ENCODE peak calls at places on chromosomes 16 and 17, in eight cellular contexts. T, W, N, H, I, J, A and P are unnamed samples.
A peak's percentile ranks its signal among the peaks of the same experiment; 100 is the strongest.

GRCh38 chr16:20617271-20617670 is 41.1 kb upstream of the ACSM2B start:
- DNase-seq in H (no peak), J (no peak), N (no peak), T (no peak), I (no peak), A (no peak), W (no peak), P (no peak)

GRCh38 chr17:77494664-77495435 is 354.1 kb downstream of the SEC14L1 start:
- DNase-seq in T (peak; percentile 70), N (no peak), I (peak; percentile 4), A (peak; percentile 50), H (peak; percentile 88), W (peak; percentile 30), J (peak; percentile 42), P (peak; percentile 66)

GRCh38 chr16:3538222-3538621 is 37.4 kb downstream of the CLUAP1 start:
- DNase-seq in J (no peak), N (no peak), T (no peak), A (no peak), I (no peak), W (no peak), H (no peak), P (no peak)

GRCh38 chr16:67613808-67614207 is 31.1 kb upstream of the CARMIL2 start:
- DNase-seq in N (no peak), I (no peak), T (no peak), H (no peak), W (no peak), A (no peak), J (no peak), P (no peak)

GRCh38 chr16:11542069-11542775 is 44.5 kb downstream of the LITAF start:
- DNase-seq in N (no peak), I (no peak), W (no peak), T (no peak), J (no peak), H (no peak), A (no peak), P (no peak)

GRCh38 chr17:58352843-58353719 is 1.1 kb upstream of the SUPT4H1 start:
- DNase-seq in I (no peak), J (no peak), H (peak; percentile 41), A (no peak), T (peak; percentile 14), W (no peak), N (no peak), P (no peak)

GRCh38 chr16:86515780-86516617 is 5.7 kb downstream of the FOXF1 start:
- DNase-seq in J (no peak), N (no peak), A (no peak), T (no peak), W (no peak), I (no peak), H (no peak), P (no peak)

GRCh38 chr16:57834936-57835335 is 32.6 kb upstream of the KIFC3 start:
- DNase-seq in J (no peak), I (no peak), N (peak; percentile 26), A (no peak), T (no peak), H (no peak), W (no peak), P (no peak)

GRCh38 chr16:85750827-85751641 is at the start of gene C16orf74:
- DNase-seq in J (no peak), I (no peak), N (peak; percentile 71), H (peak; percentile 83), W (no peak), A (no peak), T (no peak), P (no peak)

GRCh38 chr16:4426021-4426684 is 485 bp downstream of the DNAJA3 start:
- DNase-seq in J (no peak), A (no peak), T (no peak), I (no peak), H (no peak), N (no peak), W (no peak), P (no peak)

GRCh38 chr17:74998783-74999182 is 11.4 kb downstream of the CDR2L start:
- DNase-seq in I (no peak), T (no peak), N (no peak), H (no peak), A (no peak), W (no peak), J (no peak), P (no peak)

GRCh38 chr16:56332464-56333079 is 92.8 kb downstream of the AMFR start:
- DNase-seq in N (peak; percentile 67), A (no peak), J (no peak), I (no peak), T (no peak), H (peak; percentile 71), W (peak; percentile 65), P (no peak)

GRCh38 chr17:21380659-21381058 is 4.5 kb downstream of the KCNJ12 start:
- DNase-seq in N (no peak), I (no peak), A (no peak), H (no peak), W (no peak), T (no peak), J (no peak), P (no peak)

GRCh38 chr17:65514082-65514481 is 47.4 kb downstream of the AXIN2 start:
- DNase-seq in N (peak; percentile 68), W (no peak), T (no peak), I (peak; percentile 4), H (no peak), A (no peak), J (no peak), P (no peak)

GRCh38 chr17:28133562-28133970 is 91.1 kb downstream of the NLK start:
- DNase-seq in A (no peak), T (no peak), H (no peak), I (peak; percentile 41), J (no peak), W (peak; percentile 73), N (peak; percentile 27), P (no peak)

GRCh38 chr17:44105483-44105882 is 18.0 kb downstream of the HDAC5 start:
- DNase-seq in T (no peak), I (no peak), A (no peak), W (no peak), H (no peak), N (no peak), J (no peak), P (no peak)

GRCh38 chr17:50076591-50077235 is 18.4 kb upstream of the PDK2 start:
- DNase-seq in T (no peak), W (no peak), H (no peak), N (no peak), A (no peak), I (no peak), J (no peak), P (no peak)

GRCh38 chr17:3710951-3711383 is 12.7 kb upstream of the HASPIN start:
- DNase-seq in A (peak; percentile 33), W (peak; percentile 71), I (no peak), J (peak; percentile 44), N (peak; percentile 51), H (peak; percentile 86), T (peak; percentile 68), P (peak; percentile 65)